ENCODE peak calls at places on chromosomes 5 and 9, in five cellular contexts. K, B, S, M and A are unnamed samples.
A peak's percentile ranks its signal among the peaks of the same experiment; 100 is the strongest.

GRCh38 chr5:74251106-74252032 is 389.2 kb downstream of the ENC1 start:
- DNase-seq in S (no peak), M (peak; percentile 83), K (no peak), B (peak; percentile 35), A (no peak)

GRCh38 chr5:100464418-100464817 is 70.8 kb upstream of the FAM174A start:
- DNase-seq in S (no peak), M (peak; percentile 81), B (no peak), K (no peak), A (no peak)

GRCh38 chr9:106482733-106483132 is 380.2 kb upstream of the ZNF462 start:
- DNase-seq in M (no peak), S (no peak), K (no peak), B (no peak), A (no peak)

GRCh38 chr9:108603141-108603540 is 252.6 kb downstream of the ACTL7B start:
- DNase-seq in S (no peak), B (no peak), M (no peak), K (no peak), A (no peak)

GRCh38 chr5:100762995-100763394 is 140.1 kb downstream of the ST8SIA4 start:
- DNase-seq in K (no peak), B (no peak), S (no peak), M (no peak), A (no peak)

GRCh38 chr9:134262035-134262434 is 64.2 kb upstream of the RXRA start:
- DNase-seq in K (no peak), M (no peak), B (no peak), S (no peak), A (no peak)

GRCh38 chr9:105656131-105656921 is 5.9 kb upstream of the TAL2 start:
- DNase-seq in B (peak; percentile 50), S (peak; percentile 39), K (no peak), M (no peak), A (no peak)

GRCh38 chr5:177478711-177479646 is 5.5 kb upstream of the DBN1 start:
- DNase-seq in B (no peak), K (no peak), S (peak; percentile 77), M (no peak), A (peak; percentile 24)

GRCh38 chr5:50445281-50445949 is 4.3 kb upstream of the EMB start:
- DNase-seq in K (no peak), S (no peak), M (no peak), B (no peak), A (no peak)

GRCh38 chr9:91075279-91075678 is 273.7 kb downstream of the SYK start:
- DNase-seq in M (no peak), B (no peak), S (no peak), K (no peak), A (no peak)

GRCh38 chr5:172801184-172801671 is 30.2 kb upstream of the DUSP1 start:
- DNase-seq in S (no peak), K (peak; percentile 46), B (no peak), M (peak; percentile 70), A (no peak)

GRCh38 chr9:76223749-76224340 is 170.4 kb downstream of the RFK start:
- DNase-seq in B (no peak), K (no peak), S (no peak), M (peak; percentile 4), A (no peak)

GRCh38 chr5:179166171-179166885 is 106.2 kb downstream of the ZNF354C start:
- DNase-seq in S (no peak), B (no peak), K (no peak), M (no peak), A (no peak)

GRCh38 chr5:103741984-103742383 is 179.4 kb upstream of the NUDT12 start:
- DNase-seq in S (no peak), M (no peak), K (no peak), B (no peak), A (no peak)

GRCh38 chr9:96199006-96199405 is 103.0 kb downstream of the HSD17B3 start:
- DNase-seq in S (no peak), B (no peak), M (no peak), K (no peak), A (no peak)